ENCODE peak calls at places on chromosome 13, in eight cellular contexts. One of them, this sample, is unnamed.

GRCh38 chr13:34696741-34697140 is 245.3 kb upstream of the NBEA start:
- DNase-seq in PC-3: no peak
- DNase-seq in esophagus squamous epithelium: no peak
- DNase-seq in neural progenitor cell: no peak
- DNase-seq in DND-41: no peak
- DNase-seq in psoas muscle: no peak
- DNase-seq in colonic mucosa: no peak
- DNase-seq in pancreas: no peak
- DNase-seq in this sample: no peak

GRCh38 chr13:21111546-21111945 is 50.2 kb upstream of the LATS2 start:
- DNase-seq in psoas muscle: no peak
- DNase-seq in esophagus squamous epithelium: no peak
- DNase-seq in pancreas: no peak
- DNase-seq in colonic mucosa: no peak
- DNase-seq in PC-3: no peak
- DNase-seq in neural progenitor cell: no peak
- DNase-seq in DND-41: no peak
- DNase-seq in this sample: no peak

GRCh38 chr13:25463496-25463895 is 91.7 kb downstream of the ATP8A2 start:
- DNase-seq in esophagus squamous epithelium: no peak
- DNase-seq in colonic mucosa: no peak
- DNase-seq in DND-41: no peak
- DNase-seq in neural progenitor cell: no peak
- DNase-seq in PC-3: peak; percentile 41
- DNase-seq in psoas muscle: no peak
- DNase-seq in pancreas: no peak
- DNase-seq in this sample: no peak

GRCh38 chr13:62697702-62698101 is 1282.1 kb upstream of the PCDH20 start:
- DNase-seq in psoas muscle: no peak
- DNase-seq in esophagus squamous epithelium: no peak
- DNase-seq in pancreas: no peak
- DNase-seq in DND-41: no peak
- DNase-seq in colonic mucosa: no peak
- DNase-seq in PC-3: no peak
- DNase-seq in neural progenitor cell: no peak
- DNase-seq in this sample: no peak

GRCh38 chr13:51006067-51006800 is 96.6 kb downstream of the RNASEH2B start:
- DNase-seq in pancreas: no peak
- DNase-seq in psoas muscle: peak; percentile 25
- DNase-seq in esophagus squamous epithelium: no peak
- DNase-seq in DND-41: no peak
- DNase-seq in neural progenitor cell: no peak
- DNase-seq in colonic mucosa: no peak
- DNase-seq in PC-3: no peak
- DNase-seq in this sample: no peak

GRCh38 chr13:48144413-48145035 is 49.6 kb upstream of the MED4 start:
- DNase-seq in PC-3: no peak
- DNase-seq in esophagus squamous epithelium: no peak
- DNase-seq in pancreas: no peak
- DNase-seq in DND-41: no peak
- DNase-seq in neural progenitor cell: no peak
- DNase-seq in colonic mucosa: no peak
- DNase-seq in psoas muscle: no peak
- DNase-seq in this sample: no peak

GRCh38 chr13:34942732-34943674 is 933 bp downstream of the NBEA start:
- DNase-seq in neural progenitor cell: peak; percentile 84
- DNase-seq in pancreas: peak; percentile 81
- DNase-seq in PC-3: peak; percentile 41
- DNase-seq in DND-41: peak; percentile 4
- DNase-seq in colonic mucosa: peak; percentile 27
- DNase-seq in psoas muscle: peak; percentile 18
- DNase-seq in esophagus squamous epithelium: no peak
- DNase-seq in this sample: peak; percentile 49

GRCh38 chr13:43356566-43356965 is 333.2 kb downstream of the DNAJC15 start:
- DNase-seq in PC-3: no peak
- DNase-seq in colonic mucosa: no peak
- DNase-seq in psoas muscle: no peak
- DNase-seq in DND-41: no peak
- DNase-seq in neural progenitor cell: no peak
- DNase-seq in esophagus squamous epithelium: no peak
- DNase-seq in pancreas: no peak
- DNase-seq in this sample: no peak

GRCh38 chr13:80527400-80527799 is 186.5 kb upstream of the SPRY2 start:
- DNase-seq in psoas muscle: no peak
- DNase-seq in pancreas: no peak
- DNase-seq in DND-41: no peak
- DNase-seq in esophagus squamous epithelium: no peak
- DNase-seq in PC-3: no peak
- DNase-seq in colonic mucosa: no peak
- DNase-seq in neural progenitor cell: no peak
- DNase-seq in this sample: no peak

GRCh38 chr13:90902255-90902654 is 445.2 kb upstream of the MIR17HG start:
- DNase-seq in colonic mucosa: no peak
- DNase-seq in PC-3: no peak
- DNase-seq in esophagus squamous epithelium: no peak
- DNase-seq in neural progenitor cell: no peak
- DNase-seq in pancreas: no peak
- DNase-seq in psoas muscle: no peak
- DNase-seq in DND-41: no peak
- DNase-seq in this sample: no peak

GRCh38 chr13:111247552-111247951 is 72.9 kb upstream of the TEX29 start:
- DNase-seq in colonic mucosa: peak; percentile 32
- DNase-seq in esophagus squamous epithelium: no peak
- DNase-seq in psoas muscle: no peak
- DNase-seq in neural progenitor cell: no peak
- DNase-seq in pancreas: no peak
- DNase-seq in PC-3: no peak
- DNase-seq in DND-41: no peak
- DNase-seq in this sample: no peak

GRCh38 chr13:111248822-111249221 is 71.6 kb upstream of the TEX29 start:
- DNase-seq in pancreas: no peak
- DNase-seq in colonic mucosa: no peak
- DNase-seq in PC-3: no peak
- DNase-seq in DND-41: no peak
- DNase-seq in esophagus squamous epithelium: no peak
- DNase-seq in neural progenitor cell: no peak
- DNase-seq in psoas muscle: no peak
- DNase-seq in this sample: no peak

GRCh38 chr13:111243981-111244380 is 76.5 kb upstream of the TEX29 start:
- DNase-seq in PC-3: no peak
- DNase-seq in neural progenitor cell: no peak
- DNase-seq in pancreas: no peak
- DNase-seq in DND-41: no peak
- DNase-seq in esophagus squamous epithelium: no peak
- DNase-seq in colonic mucosa: no peak
- DNase-seq in psoas muscle: no peak
- DNase-seq in this sample: no peak

GRCh38 chr13:111242585-111242984 is 77.9 kb upstream of the TEX29 start:
- DNase-seq in colonic mucosa: no peak
- DNase-seq in neural progenitor cell: no peak
- DNase-seq in pancreas: no peak
- DNase-seq in esophagus squamous epithelium: no peak
- DNase-seq in PC-3: no peak
- DNase-seq in DND-41: no peak
- DNase-seq in psoas muscle: no peak
- DNase-seq in this sample: no peak

GRCh38 chr13:111245781-111246384 is 74.6 kb upstream of the TEX29 start:
- DNase-seq in PC-3: no peak
- DNase-seq in DND-41: no peak
- DNase-seq in psoas muscle: no peak
- DNase-seq in colonic mucosa: no peak
- DNase-seq in pancreas: no peak
- DNase-seq in neural progenitor cell: no peak
- DNase-seq in esophagus squamous epithelium: no peak
- DNase-seq in this sample: no peak
- H3K36me3 ChIP-seq in PC-3: peaks cover 7% of the 10 kb centered on the region
- H3K36me3 ChIP-seq in DND-41: peaks cover 99% of the 10 kb centered on the region
- H3K36me3 ChIP-seq in psoas muscle: peaks cover 34% of the 10 kb centered on the region
- H3K36me3 ChIP-seq in colonic mucosa: no peaks in the 10 kb centered on the region
- H3K36me3 ChIP-seq in pancreas: peaks cover 29% of the 10 kb centered on the region
- H3K36me3 ChIP-seq in neural progenitor cell: peaks cover 9% of the 10 kb centered on the region
- H3K36me3 ChIP-seq in esophagus squamous epithelium: peaks cover 96% of the 10 kb centered on the region
- H3K36me3 ChIP-seq in this sample: peaks cover 56% of the 10 kb centered on the region

DNA sequence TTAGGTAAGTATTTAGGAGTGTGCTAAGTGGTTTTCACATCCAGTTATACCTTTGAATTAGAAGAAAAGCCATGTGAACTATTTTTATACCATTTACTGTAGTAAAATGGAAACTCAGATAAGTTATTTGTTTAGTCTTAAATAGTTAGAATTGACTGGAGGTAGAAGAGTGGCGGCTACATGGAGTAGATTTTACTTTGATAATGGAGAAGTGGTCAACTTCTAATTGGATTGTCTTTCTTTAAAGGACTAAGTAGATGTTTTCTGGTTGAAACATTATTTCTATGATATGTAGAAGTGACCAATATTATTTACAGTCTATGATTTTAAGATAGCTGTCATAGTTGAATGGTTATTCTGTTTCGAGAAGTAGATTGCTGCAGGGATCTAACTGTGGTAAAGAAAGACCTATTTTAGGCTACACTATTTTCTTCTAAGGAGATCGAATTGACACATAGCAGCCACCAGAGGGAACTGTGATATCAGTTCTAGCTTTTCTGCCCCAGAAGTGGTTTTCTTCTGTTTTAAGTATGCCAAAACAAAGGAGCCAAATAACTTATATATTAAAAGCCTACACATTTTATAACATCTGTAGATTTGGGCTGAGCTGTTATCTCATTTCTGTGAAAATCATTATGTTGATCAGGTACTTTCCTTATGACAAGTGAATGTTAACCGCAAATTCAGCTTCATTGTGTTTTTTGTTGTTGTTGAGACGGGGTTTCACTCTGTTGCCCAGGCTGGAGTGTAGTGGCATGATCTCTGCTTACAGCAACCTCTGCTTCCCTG is 26.1 kb downstream of the ZMYM2 start:
- DNase-seq in PC-3: peak; percentile 55
- DNase-seq in psoas muscle: no peak
- DNase-seq in DND-41: no peak
- DNase-seq in esophagus squamous epithelium: no peak
- DNase-seq in colonic mucosa: no peak
- DNase-seq in pancreas: no peak
- DNase-seq in neural progenitor cell: peak; percentile 55
- DNase-seq in this sample: no peak
- TF ChIP-seq CTCF in PC-3: peak; percentile 81
- TF ChIP-seq CTCF in psoas muscle: peak; percentile 58
- TF ChIP-seq CTCF in DND-41: peak; percentile 58
- TF ChIP-seq CTCF in esophagus squamous epithelium: no peak
- TF ChIP-seq CTCF in colonic mucosa: no peak
- TF ChIP-seq CTCF in pancreas: peak; percentile 19
- TF ChIP-seq CTCF in neural progenitor cell: peak; percentile 69
- TF ChIP-seq CTCF in this sample: no peak

DNA sequence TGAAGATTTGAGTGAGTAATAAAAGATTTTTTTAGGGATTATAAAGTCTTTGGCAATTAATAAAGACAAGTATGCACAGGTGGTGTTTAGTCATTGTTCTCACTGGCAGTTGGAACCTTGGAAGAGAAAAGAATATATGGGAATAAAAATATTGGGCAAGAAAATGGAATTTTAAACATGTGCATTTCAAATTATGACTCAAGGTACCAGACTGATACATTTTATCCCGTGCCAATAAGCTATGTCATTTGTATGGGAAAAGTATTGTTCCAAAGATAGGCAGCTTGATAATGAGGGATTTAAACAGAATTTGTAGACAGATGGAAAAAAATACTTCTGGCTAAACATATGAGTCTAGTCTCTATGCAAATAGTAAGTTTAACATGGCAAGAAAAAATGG is 169.6 kb upstream of the UFM1 start:
- DNase-seq in esophagus squamous epithelium: no peak
- DNase-seq in pancreas: no peak
- DNase-seq in psoas muscle: no peak
- DNase-seq in DND-41: no peak
- DNase-seq in colonic mucosa: no peak
- DNase-seq in neural progenitor cell: no peak
- DNase-seq in PC-3: peak; percentile 23
- DNase-seq in this sample: no peak
- H3K27ac ChIP-seq in esophagus squamous epithelium: no peak overlapping the region
- H3K27ac ChIP-seq in pancreas: no peak overlapping the region
- H3K27ac ChIP-seq in psoas muscle: no peak overlapping the region
- H3K27ac ChIP-seq in DND-41: no peak overlapping the region
- H3K27ac ChIP-seq in colonic mucosa: no peak overlapping the region
- H3K27ac ChIP-seq in neural progenitor cell: no peak overlapping the region
- H3K27ac ChIP-seq in PC-3: no peak overlapping the region
- H3K27ac ChIP-seq in this sample: no peak overlapping the region

DNA sequence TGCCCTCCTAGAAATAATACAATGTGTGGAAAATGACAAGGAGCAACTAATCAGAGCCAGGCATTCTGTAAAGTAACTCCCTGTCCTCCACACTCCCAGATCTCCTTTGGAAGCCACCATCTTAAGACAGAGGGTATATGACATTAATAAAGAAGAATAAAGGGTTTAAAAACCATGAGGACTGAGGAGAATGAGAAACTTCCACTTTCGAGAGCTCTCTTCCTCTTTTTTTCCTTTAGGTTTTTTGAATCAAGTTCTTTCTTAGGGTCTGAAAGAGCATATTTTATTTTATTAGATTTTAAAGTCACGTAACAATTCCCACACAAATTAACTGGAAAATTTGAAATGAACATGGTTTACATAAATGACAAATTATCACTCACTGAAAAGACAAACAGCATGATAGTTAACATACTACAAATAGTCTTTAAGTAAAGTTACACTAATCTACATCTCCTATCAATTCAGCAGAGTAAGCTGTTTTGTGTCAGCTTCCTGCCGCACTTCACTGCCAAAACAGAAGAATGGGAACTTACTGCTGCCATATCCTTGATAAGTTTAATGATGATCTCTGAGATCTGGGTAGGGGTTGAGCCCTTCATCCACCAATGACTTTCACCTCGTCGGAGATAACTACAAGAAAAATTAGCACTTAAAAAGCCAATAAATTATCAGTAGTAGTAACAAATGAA is 38.6 kb upstream of the FBXL3 start:
- DNase-seq in psoas muscle: no peak
- DNase-seq in colonic mucosa: no peak
- DNase-seq in PC-3: no peak
- DNase-seq in DND-41: no peak
- DNase-seq in esophagus squamous epithelium: no peak
- DNase-seq in pancreas: no peak
- DNase-seq in neural progenitor cell: no peak
- DNase-seq in this sample: no peak
- H3K36me3 ChIP-seq in psoas muscle: peaks cover 94% of the 10 kb centered on the region
- H3K36me3 ChIP-seq in colonic mucosa: peaks cover 10% of the 10 kb centered on the region
- H3K36me3 ChIP-seq in PC-3: peaks cover 11% of the 10 kb centered on the region
- H3K36me3 ChIP-seq in DND-41: peaks cover 84% of the 10 kb centered on the region
- H3K36me3 ChIP-seq in esophagus squamous epithelium: peaks cover 100% of the 10 kb centered on the region
- H3K36me3 ChIP-seq in pancreas: peaks cover 21% of the 10 kb centered on the region
- H3K36me3 ChIP-seq in neural progenitor cell: peaks cover 6% of the 10 kb centered on the region
- H3K36me3 ChIP-seq in this sample: no peaks in the 10 kb centered on the region

GRCh38 chr13:105097501-105097900 is 1438.0 kb downstream of the EFNB2 start:
- DNase-seq in pancreas: no peak
- DNase-seq in esophagus squamous epithelium: no peak
- DNase-seq in PC-3: no peak
- DNase-seq in colonic mucosa: no peak
- DNase-seq in DND-41: no peak
- DNase-seq in neural progenitor cell: no peak
- DNase-seq in psoas muscle: no peak
- DNase-seq in this sample: no peak
- TF ChIP-seq CTCF in pancreas: no peak
- TF ChIP-seq CTCF in esophagus squamous epithelium: no peak
- TF ChIP-seq CTCF in PC-3: no peak
- TF ChIP-seq CTCF in colonic mucosa: no peak
- TF ChIP-seq CTCF in DND-41: no peak
- TF ChIP-seq CTCF in neural progenitor cell: no peak
- TF ChIP-seq CTCF in psoas muscle: no peak
- TF ChIP-seq CTCF in this sample: no peak

This sample was measured in Peyer's patch.